ENCODE peak calls at places on chromosome 3, in nine cellular contexts. I is foreskin fibroblast, T is upper lobe of left lung, Y is astrocyte of the spinal cord, U is tibial nerve, P is RWPE2, G is upper lobe of right lung, J is mammary epithelial cell, K is fibroblast of the aortic adventitia. H is an unnamed sample.

GRCh38 chr3:9349321-9350117 is 13.3 kb upstream of the THUMPD3 start:
- DNase-seq in U (no peak), Y (peak; percentile 50), I (peak; percentile 97), G (no peak), K (peak; percentile 73), J (peak; percentile 81), T (no peak), P (no peak), H (peak; percentile 59)

GRCh38 chr3:188348445-188349244 is 194.7 kb downstream of the LPP start:
- DNase-seq in K (peak; percentile 99), T (no peak), I (peak; percentile 91), U (peak; percentile 59), J (peak; percentile 95), P (peak; percentile 95), G (no peak), Y (peak; percentile 94), H (peak; percentile 96)

GRCh38 chr3:46481636-46482035 is 16.1 kb upstream of the RTP3 start:
- DNase-seq in K (peak; percentile 68), I (peak; percentile 19), U (no peak), P (no peak), G (no peak), T (no peak), J (no peak), Y (no peak), H (no peak)

GRCh38 chr3:140050977-140051957 is 116.3 kb downstream of the CLSTN2 start:
- DNase-seq in Y (no peak), T (peak; percentile 32), U (no peak), K (no peak), P (no peak), G (no peak), J (peak; percentile 12), I (no peak), H (peak; percentile 25)

GRCh38 chr3:118817748-118818165 is 216.9 kb downstream of the IGSF11 start:
- DNase-seq in U (no peak), Y (peak; percentile 54), P (no peak), J (peak; percentile 42), I (peak; percentile 54), T (no peak), G (no peak), K (peak; percentile 71), H (peak; percentile 73)

GRCh38 chr3:159645874-159646273 is 342.8 kb upstream of the IL12A start:
- DNase-seq in T (no peak), U (no peak), G (no peak), P (no peak), Y (no peak), K (peak; percentile 64), J (no peak), I (peak; percentile 73), H (no peak)

GRCh38 chr3:142568393-142569017 is 10.0 kb downstream of the ATR start:
- DNase-seq in J (no peak), P (no peak), T (peak; percentile 58), G (no peak), I (no peak), K (no peak), Y (no peak), U (no peak), H (no peak)

GRCh38 chr3:194688207-194688711 is 2.6 kb downstream of the FAM43A start:
- DNase-seq in K (peak; percentile 47), Y (peak; percentile 29), P (no peak), T (no peak), U (no peak), G (peak; percentile 71), I (peak; percentile 36), J (no peak), H (peak; percentile 62)

GRCh38 chr3:10551821-10552630 is 46.6 kb upstream of the ATP2B2 start:
- DNase-seq in Y (peak; percentile 51), G (peak; percentile 85), I (peak; percentile 8), P (no peak), T (peak; percentile 85), K (no peak), J (peak; percentile 83), U (peak; percentile 42), H (no peak)

GRCh38 chr3:141401584-141402475 is 33.5 kb downstream of the ZBTB38 start:
- DNase-seq in K (peak; percentile 48), U (no peak), I (peak; percentile 68), G (peak; percentile 85), J (no peak), Y (peak; percentile 47), P (no peak), T (peak; percentile 94), H (no peak)

GRCh38 chr3:108447096-108447847 is 63.1 kb downstream of the MYH15 start:
- DNase-seq in T (no peak), J (no peak), I (no peak), P (no peak), Y (no peak), U (no peak), G (no peak), K (no peak), H (no peak)

GRCh38 chr3:35529337-35529736 is 110.0 kb upstream of the ARPP21 start:
- DNase-seq in I (no peak), P (no peak), K (no peak), J (no peak), Y (no peak), T (no peak), U (no peak), G (no peak), H (no peak)

GRCh38 chr3:106007512-106007911 is 138.7 kb upstream of the CBLB start:
- DNase-seq in U (no peak), J (no peak), Y (no peak), I (no peak), K (no peak), T (no peak), G (no peak), P (no peak), H (no peak)

GRCh38 chr3:8663177-8664061 is 18.8 kb upstream of the SSUH2 start:
- DNase-seq in G (no peak), P (no peak), I (peak; percentile 81), K (peak; percentile 75), T (no peak), J (peak; percentile 65), Y (peak; percentile 68), U (peak; percentile 41), H (peak; percentile 84)

GRCh38 chr3:36428444-36428843 is 48.1 kb downstream of the STAC start:
- DNase-seq in T (no peak), U (no peak), P (no peak), G (no peak), I (no peak), K (no peak), Y (no peak), J (no peak), H (no peak)

GRCh38 chr3:49668414-49668797 is 5.7 kb upstream of the APEH start:
- DNase-seq in I (peak; percentile 28), K (no peak), T (no peak), G (no peak), Y (no peak), J (no peak), P (no peak), U (no peak), H (no peak)
- TF ChIP-seq CTCF in I (no peak), K (no peak), T (no peak), G (no peak), Y (no peak), J (no peak), P (no peak), U (no peak), H (no peak)

DNA sequence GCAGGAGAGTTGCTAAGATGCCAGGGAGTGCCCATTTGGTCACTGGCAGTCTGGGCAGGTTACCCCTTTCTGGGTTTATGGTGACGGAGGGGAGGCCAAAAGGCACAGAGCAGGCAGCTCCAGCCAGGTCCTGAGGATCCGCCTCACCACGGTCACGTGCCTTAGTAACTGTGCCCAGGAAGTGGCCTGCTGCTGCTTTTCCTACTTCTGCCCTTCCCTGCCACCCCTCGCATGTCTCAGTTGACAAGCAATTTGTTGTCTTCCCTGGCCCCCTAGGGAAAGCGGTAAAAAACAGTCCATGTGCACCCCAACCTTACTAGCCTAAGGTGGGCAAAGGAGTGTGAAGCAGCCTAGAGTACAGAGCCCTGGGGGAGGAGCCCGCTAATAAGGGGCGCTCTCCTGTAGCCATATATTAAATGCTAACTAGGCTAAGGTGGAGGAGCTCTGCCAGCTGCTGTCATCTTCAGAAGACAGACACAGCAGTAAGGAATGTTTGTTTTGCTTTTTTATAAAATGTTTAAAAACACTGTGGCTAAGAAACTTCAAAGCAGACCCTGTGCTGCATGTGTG is 9.1 kb upstream of the LIPH start:
- DNase-seq in J (no peak), P (no peak), U (no peak), Y (no peak), G (peak; percentile 86), K (no peak), I (no peak), T (no peak), H (no peak)
- H3K4me3 ChIP-seq in J (no peak overlapping the region), P (no peak overlapping the region), U (no peak overlapping the region), Y (no peak overlapping the region), G (no peak overlapping the region), K (no peak overlapping the region), I (no peak overlapping the region), T (peak overlapping the region; percentile 6), H (no peak overlapping the region)

DNA sequence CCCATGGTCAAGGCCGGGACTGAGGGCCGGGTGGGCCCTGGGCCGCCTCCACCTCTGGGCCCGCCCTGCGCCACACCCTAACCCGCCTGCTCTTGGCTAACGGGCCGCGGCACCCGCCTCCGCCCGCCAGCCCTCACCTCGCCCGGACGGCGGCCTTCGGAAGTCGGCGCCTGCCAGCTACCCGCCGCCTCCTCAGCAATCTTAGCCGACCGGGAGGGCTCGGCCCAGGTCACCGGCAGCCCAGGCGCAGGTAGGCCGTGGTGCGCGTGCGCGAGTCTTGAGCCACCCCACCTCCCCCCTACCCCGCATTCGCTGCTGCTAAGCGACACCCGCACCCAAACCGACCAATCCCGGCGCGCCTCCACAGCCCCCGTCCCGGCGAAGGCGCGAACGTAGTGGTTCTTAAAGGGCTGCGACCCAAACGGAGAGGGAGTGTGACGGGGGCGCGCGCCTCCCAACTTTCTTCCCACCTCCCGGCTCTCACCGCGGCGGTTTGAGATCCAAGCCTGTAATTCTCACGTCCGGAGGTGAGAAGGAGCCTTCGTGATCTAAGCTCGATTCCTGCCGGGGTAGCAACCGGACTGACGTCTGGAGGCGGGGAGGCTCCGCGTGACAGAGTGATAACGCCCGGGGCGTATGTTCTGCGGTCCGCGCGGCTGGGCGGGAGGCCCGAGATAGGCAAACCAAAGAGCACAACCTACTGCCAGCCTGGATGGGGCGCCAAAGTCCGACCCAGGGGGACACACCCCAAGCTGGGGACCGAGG is at the start of gene SEC22C:
- DNase-seq in T (peak; percentile 98), K (peak; percentile 87), U (peak; percentile 86), I (peak; percentile 97), P (peak; percentile 97), G (peak; percentile 98), J (peak; percentile 95), Y (peak; percentile 94), H (peak; percentile 93)
- TF ChIP-seq CTCF in T (no peak), K (peak; percentile 24), U (no peak), I (peak; percentile 7), P (peak; percentile 58), G (peak; percentile 44), J (no peak), Y (no peak), H (peak; percentile 25)

DNA sequence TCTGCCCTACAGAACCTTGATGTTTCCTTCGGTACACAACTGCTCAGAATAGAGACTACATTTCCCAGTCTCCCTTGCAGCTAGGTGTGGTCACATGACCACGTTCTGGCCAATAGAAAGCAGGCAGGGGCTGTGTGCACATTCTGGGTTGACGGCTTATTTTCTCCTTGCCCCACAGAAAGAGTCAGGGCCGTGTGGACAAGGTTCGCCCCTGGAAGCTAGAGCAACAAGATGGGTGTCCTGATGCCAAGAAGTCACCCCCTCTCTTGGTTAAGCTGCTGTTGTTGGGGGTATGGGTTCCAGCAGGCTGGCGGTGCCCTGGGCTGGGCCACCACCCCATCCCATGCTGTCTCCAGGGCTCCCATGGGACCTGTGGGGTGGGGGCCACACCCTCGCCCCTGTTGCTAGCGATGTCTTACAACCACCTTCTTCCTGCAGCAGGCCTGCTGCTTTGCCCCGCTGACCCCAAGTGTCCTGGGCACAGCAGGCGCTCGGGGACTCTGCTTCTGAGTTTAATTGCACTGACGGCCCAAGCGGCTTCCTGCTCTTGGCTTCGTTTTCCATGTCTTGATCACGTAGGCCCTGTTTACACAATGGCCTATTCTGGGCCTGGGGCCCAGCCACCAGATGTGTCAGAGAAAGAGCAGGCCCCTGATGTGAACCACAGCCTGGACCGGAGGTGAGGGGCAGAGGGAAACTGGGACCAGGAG is 24.9 kb downstream of the ABTB1 start:
- DNase-seq in G (peak; percentile 69), T (no peak), K (peak; percentile 94), Y (peak; percentile 90), P (no peak), U (peak; percentile 69), J (peak; percentile 33), I (peak; percentile 90), H (peak; percentile 94)
- H3K4me3 ChIP-seq in G (no peak overlapping the region), T (peak overlapping the region; percentile 1), K (peak overlapping the region; percentile 49), Y (no peak overlapping the region), P (no peak overlapping the region), U (no peak overlapping the region), J (no peak overlapping the region), I (no peak overlapping the region), H (peak overlapping the region; percentile 31)